ENCODE peak calls at places on chromosomes 1 and 21, in four cellular contexts. J, G, O and H are unnamed samples.

GRCh38 chr1:27099904-27100796 is 54.8 kb downstream of the SLC9A1 start:
- DNase-seq in G (no peak), O (no peak), J (peak), H (no peak)

GRCh38 chr1:180567664-180568063 is 8.9 kb downstream of the OVAAL start:
- DNase-seq in G (no peak), J (no peak), O (no peak), H (no peak)

GRCh38 chr1:230174041-230174440 is 107.0 kb downstream of the GALNT2 start:
- DNase-seq in J (no peak), O (no peak), G (no peak), H (no peak)

GRCh38 chr1:95236784-95237575 is 3.0 kb downstream of the RWDD3 start:
- DNase-seq in J (peak), O (no peak), G (no peak), H (peak)

GRCh38 chr1:171743014-171743870 is 1.4 kb upstream of the VAMP4 start:
- DNase-seq in G (no peak), J (peak), O (peak), H (peak)

GRCh38 chr1:167198518-167199133 is 22.1 kb upstream of the POU2F1 start:
- DNase-seq in G (no peak), O (no peak), J (no peak), H (no peak)

GRCh38 chr21:39834543-39834942 is 32.7 kb upstream of the PCP4 start:
- DNase-seq in G (no peak), O (no peak), J (no peak), H (no peak)

GRCh38 chr1:51192213-51192843 is 43.7 kb upstream of the RNF11 start:
- DNase-seq in O (peak), J (peak), G (peak), H (peak)

GRCh38 chr1:221672160-221672762 is 69.6 kb downstream of the DUSP10 start:
- DNase-seq in O (no peak), G (no peak), J (peak), H (peak)

GRCh38 chr1:48069662-48070432 is 72.7 kb upstream of the TRABD2B start:
- DNase-seq in G (no peak), O (no peak), J (no peak), H (peak)

GRCh38 chr21:45590246-45590725 is 48.0 kb upstream of the SLC19A1 start:
- DNase-seq in G (no peak), J (peak), O (no peak), H (peak)

GRCh38 chr1:158833269-158833668 is 2.1 kb downstream of the MNDA start:
- DNase-seq in J (no peak), O (no peak), G (no peak), H (no peak)

GRCh38 chr1:58870298-58870676 is 86.4 kb upstream of the JUN start:
- DNase-seq in J (no peak), O (no peak), G (peak), H (no peak)

GRCh38 chr1:26360807-26361604 is 7.1 kb upstream of the CRYBG2 start:
- DNase-seq in G (no peak), O (no peak), J (no peak), H (no peak)

GRCh38 chr1:155463865-155464264 is 98.7 kb downstream of the ASH1L start:
- DNase-seq in O (no peak), J (peak), G (no peak), H (peak)

GRCh38 chr1:115036814-115037535 is 7.3 kb downstream of the TSHB start:
- DNase-seq in O (no peak), J (no peak), G (no peak), H (no peak)

GRCh38 chr1:159055181-159055621 is 21.4 kb downstream of the AIM2 start:
- DNase-seq in G (no peak), O (peak), J (no peak), H (no peak)

GRCh38 chr1:70204578-70204977 is 801 bp downstream of the LRRC40 start:
- DNase-seq in G (no peak), J (no peak), O (peak), H (peak)

GRCh38 chr1:200888349-200888838 is 6.3 kb upstream of the INAVA start:
- DNase-seq in G (no peak), O (peak), J (peak), H (no peak)

GRCh38 chr1:6546326-6546725 is 8.0 kb downstream of the NOL9 start:
- DNase-seq in J (no peak), G (no peak), O (no peak), H (no peak)

GRCh38 chr1:226674892-226675719 is 64.0 kb downstream of the ITPKB start:
- DNase-seq in J (no peak), G (no peak), O (peak), H (no peak)

GRCh38 chr21:33578959-33579542 is 9.4 kb downstream of the DONSON start:
- DNase-seq in O (no peak), J (peak), G (no peak), H (no peak)

GRCh38 chr1:50985094-50985493 is 15.0 kb downstream of the CDKN2C start:
- DNase-seq in O (no peak), J (no peak), G (peak), H (no peak)

GRCh38 chr1:230308039-230308438 is 118.1 kb downstream of the PGBD5 start:
- DNase-seq in G (no peak), O (no peak), J (peak), H (peak)

GRCh38 chr1:156126701-156127534 is 12.4 kb downstream of the LMNA start:
- DNase-seq in O (peak), G (no peak), J (peak), H (peak)

GRCh38 chr1:59055908-59056719 is 240.8 kb upstream of the FGGY start:
- DNase-seq in J (no peak), O (no peak), G (no peak), H (peak)

GRCh38 chr1:70169018-70169839 is 36.1 kb downstream of the LRRC40 start:
- DNase-seq in G (no peak), O (no peak), J (peak), H (no peak)

GRCh38 chr21:16855164-16855667 is 657.6 kb upstream of the CXADR start:
- DNase-seq in O (no peak), J (no peak), G (no peak), H (no peak)

GRCh38 chr1:107935396-107936064 is 29.4 kb downstream of the VAV3 start:
- DNase-seq in O (no peak), J (no peak), G (no peak), H (no peak)

GRCh38 chr1:54460861-54461382 is 54.7 kb upstream of the SSBP3 start:
- DNase-seq in O (no peak), G (no peak), J (no peak), H (no peak)

GRCh38 chr1:23638786-23639241 is 52.8 kb upstream of the RPL11 start:
- DNase-seq in G (no peak), O (no peak), J (no peak), H (peak)

GRCh38 chr21:41358193-41359166 is 3.3 kb upstream of the MX2 start:
- DNase-seq in J (no peak), G (no peak), O (no peak), H (no peak)

GRCh38 chr1:201112173-201112731 is at the start of gene CACNA1S:
- DNase-seq in G (no peak), J (no peak), O (no peak), H (no peak)

GRCh38 chr1:226223157-226223785 is at the start of gene MIXL1:
- DNase-seq in J (no peak), O (no peak), G (no peak), H (peak)